ENCODE peak calls at places on chromosomes 11 and 22, in four cellular contexts. One of them, this sample, is unnamed. For H3K9me3, the result is how much of the 10 kb centered on the place peaks cover.

GRCh38 chr11:47433991-47434786 is 8.0 kb upstream of the PSMC3 start:
- DNase-seq in lower lobe of right lung: no peak
- DNase-seq in gastrocnemius medialis: no peak
- DNase-seq in aorta: no peak
- DNase-seq in this sample: no peak

GRCh38 chr11:84289381-84289906 is 1003.3 kb upstream of the CCDC90B start:
- DNase-seq in lower lobe of right lung: no peak
- DNase-seq in gastrocnemius medialis: no peak
- DNase-seq in aorta: no peak
- DNase-seq in this sample: no peak

GRCh38 chr11:93908689-93909088 is 58.3 kb upstream of the VSTM5 start:
- DNase-seq in lower lobe of right lung: no peak
- DNase-seq in gastrocnemius medialis: no peak
- DNase-seq in aorta: no peak
- DNase-seq in this sample: no peak

GRCh38 chr11:97656356-97656755 is 1266.5 kb downstream of the JRKL start:
- DNase-seq in lower lobe of right lung: no peak
- DNase-seq in gastrocnemius medialis: no peak
- DNase-seq in aorta: no peak
- DNase-seq in this sample: no peak

GRCh38 chr11:121564948-121565684 is 112.3 kb upstream of the SORL1-AS1 start:
- DNase-seq in lower lobe of right lung: no peak
- DNase-seq in gastrocnemius medialis: no peak
- DNase-seq in aorta: no peak
- DNase-seq in this sample: no peak

GRCh38 chr11:69920500-69921428 is 101.5 kb upstream of the FGF3 start:
- DNase-seq in lower lobe of right lung: peak
- DNase-seq in gastrocnemius medialis: no peak
- DNase-seq in aorta: peak
- DNase-seq in this sample: peak

GRCh38 chr11:13923716-13924650 is 38.5 kb upstream of the SPON1 start:
- DNase-seq in lower lobe of right lung: no peak
- DNase-seq in gastrocnemius medialis: no peak
- DNase-seq in aorta: no peak
- DNase-seq in this sample: no peak

GRCh38 chr11:43278302-43278956 is 33.4 kb upstream of the API5 start:
- DNase-seq in lower lobe of right lung: no peak
- DNase-seq in gastrocnemius medialis: no peak
- DNase-seq in aorta: no peak
- DNase-seq in this sample: no peak

GRCh38 chr11:1006762-1007161 is 29.8 kb downstream of the MUC6 start:
- DNase-seq in lower lobe of right lung: no peak
- DNase-seq in gastrocnemius medialis: no peak
- DNase-seq in aorta: no peak
- DNase-seq in this sample: peak

GRCh38 chr11:112459001-112459400 is 198.3 kb upstream of the PLET1 start:
- DNase-seq in lower lobe of right lung: no peak
- DNase-seq in gastrocnemius medialis: no peak
- DNase-seq in aorta: no peak
- DNase-seq in this sample: no peak

GRCh38 chr11:75429902-75430691 is 2.9 kb downstream of the KLHL35 start:
- DNase-seq in lower lobe of right lung: peak
- DNase-seq in gastrocnemius medialis: no peak
- DNase-seq in aorta: peak
- DNase-seq in this sample: no peak

GRCh38 chr11:3087821-3088800 is 30.9 kb upstream of the CARS1 start:
- DNase-seq in lower lobe of right lung: no peak
- DNase-seq in gastrocnemius medialis: no peak
- DNase-seq in aorta: peak
- DNase-seq in this sample: no peak

GRCh38 chr11:61315260-61315659 is 17.6 kb downstream of the DDB1 start:
- DNase-seq in lower lobe of right lung: no peak
- DNase-seq in gastrocnemius medialis: no peak
- DNase-seq in aorta: no peak
- DNase-seq in this sample: no peak

GRCh38 chr22:47165338-47165931 is 403.0 kb downstream of the TBC1D22A start:
- DNase-seq in lower lobe of right lung: peak
- DNase-seq in gastrocnemius medialis: no peak
- DNase-seq in aorta: no peak
- DNase-seq in this sample: peak

GRCh38 chr11:18254781-18255361 is 6.4 kb upstream of the SAA2 start:
- DNase-seq in lower lobe of right lung: no peak
- DNase-seq in gastrocnemius medialis: no peak
- DNase-seq in aorta: no peak
- DNase-seq in this sample: no peak

GRCh38 chr11:46315033-46315738 is 32.1 kb upstream of the DGKZ start:
- DNase-seq in lower lobe of right lung: no peak
- DNase-seq in gastrocnemius medialis: no peak
- DNase-seq in aorta: no peak
- DNase-seq in this sample: peak

GRCh38 chr11:113562981-113563461 is 87.8 kb upstream of the DRD2 start:
- DNase-seq in lower lobe of right lung: no peak
- DNase-seq in gastrocnemius medialis: no peak
- DNase-seq in aorta: no peak
- DNase-seq in this sample: no peak

GRCh38 chr11:24406389-24406788 is 90.5 kb upstream of the LUZP2 start:
- DNase-seq in lower lobe of right lung: no peak
- DNase-seq in gastrocnemius medialis: no peak
- DNase-seq in aorta: no peak
- DNase-seq in this sample: no peak

GRCh38 chr11:117315285-117316196 is 515 bp downstream of the BACE1 start:
- DNase-seq in lower lobe of right lung: no peak
- DNase-seq in gastrocnemius medialis: no peak
- DNase-seq in aorta: no peak
- DNase-seq in this sample: peak

GRCh38 chr11:2870460-2870859 is 15.1 kb downstream of the CDKN1C start:
- DNase-seq in lower lobe of right lung: no peak
- DNase-seq in gastrocnemius medialis: no peak
- DNase-seq in aorta: no peak
- DNase-seq in this sample: no peak

GRCh38 chr11:40241524-40242037 is 1217.9 kb downstream of the LRRC4C start:
- DNase-seq in lower lobe of right lung: no peak
- DNase-seq in gastrocnemius medialis: peak
- DNase-seq in aorta: no peak
- DNase-seq in this sample: peak

GRCh38 chr22:44664149-44664548 is 37.9 kb upstream of the PRR5 start:
- DNase-seq in lower lobe of right lung: peak
- DNase-seq in gastrocnemius medialis: peak
- DNase-seq in aorta: peak
- DNase-seq in this sample: peak

GRCh38 chr11:79227308-79227707 is 213.5 kb downstream of the TENM4 start:
- DNase-seq in lower lobe of right lung: no peak
- DNase-seq in gastrocnemius medialis: no peak
- DNase-seq in aorta: no peak
- DNase-seq in this sample: no peak

DNA sequence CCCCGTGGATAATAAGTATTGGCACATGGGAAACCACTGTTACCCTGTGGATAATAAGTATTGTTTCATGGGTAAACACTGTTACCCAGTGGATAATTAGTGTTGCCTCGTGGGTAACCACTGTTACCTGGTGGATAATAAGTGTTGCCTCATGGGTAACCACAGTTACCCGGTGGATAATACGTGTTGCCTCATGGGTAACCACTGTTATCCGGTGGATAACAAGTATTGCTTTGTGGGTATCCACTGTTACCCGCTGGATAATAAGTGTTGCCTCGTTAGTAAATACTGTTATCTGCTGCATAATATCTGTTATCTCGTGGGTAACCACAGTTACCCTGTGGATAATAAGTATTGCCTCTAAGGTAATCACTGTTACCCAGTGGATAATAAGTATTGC is 25.5 kb upstream of the NXPE4 start:
- DNase-seq in lower lobe of right lung: no peak
- DNase-seq in gastrocnemius medialis: no peak
- DNase-seq in aorta: no peak
- DNase-seq in this sample: no peak
- H3K9me3 ChIP-seq in lower lobe of right lung: under half
- H3K9me3 ChIP-seq in gastrocnemius medialis: under half
- H3K9me3 ChIP-seq in aorta: under half
- H3K9me3 ChIP-seq in this sample: under half

DNA sequence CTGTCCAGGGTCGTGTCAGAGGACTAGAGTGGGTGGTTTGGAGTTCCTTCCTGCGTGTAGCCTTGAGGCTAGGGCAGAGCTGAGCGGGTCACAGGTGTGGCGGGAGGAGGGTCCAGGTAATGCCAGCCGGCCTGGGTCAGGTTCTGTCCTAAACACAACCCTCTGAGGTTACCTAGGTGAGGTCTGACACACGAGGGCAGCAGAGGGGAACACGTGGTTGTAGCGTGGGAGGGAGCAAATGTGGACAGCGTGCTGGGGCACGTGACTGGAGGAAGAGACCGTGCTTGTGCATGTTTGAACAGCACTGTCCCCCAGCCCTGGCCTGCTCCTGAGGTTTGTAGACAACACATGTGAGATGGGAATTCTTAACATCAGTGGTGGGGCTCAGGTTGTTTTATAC is 13.1 kb downstream of the MOV10L1 start:
- DNase-seq in lower lobe of right lung: no peak
- DNase-seq in gastrocnemius medialis: no peak
- DNase-seq in aorta: peak
- DNase-seq in this sample: no peak
- H3K27ac ChIP-seq in lower lobe of right lung: no peak
- H3K27ac ChIP-seq in gastrocnemius medialis: no peak
- H3K27ac ChIP-seq in aorta: no peak
- H3K27ac ChIP-seq in this sample: no peak

GRCh38 chr22:23110922-23111527 is 30.8 kb downstream of the RSPH14 start:
- DNase-seq in lower lobe of right lung: no peak
- DNase-seq in gastrocnemius medialis: no peak
- DNase-seq in aorta: no peak
- DNase-seq in this sample: no peak
- H3K9me3 ChIP-seq in lower lobe of right lung: under half
- H3K9me3 ChIP-seq in gastrocnemius medialis: under half
- H3K9me3 ChIP-seq in aorta: under half
- H3K9me3 ChIP-seq in this sample: under half

GRCh38 chr11:119108857-119109221 is 1.7 kb downstream of the C2CD2L start:
- DNase-seq in lower lobe of right lung: no peak
- DNase-seq in gastrocnemius medialis: no peak
- DNase-seq in aorta: no peak
- DNase-seq in this sample: no peak

GRCh38 chr11:119109843-119110242 is 2.7 kb downstream of the C2CD2L start:
- DNase-seq in lower lobe of right lung: no peak
- DNase-seq in gastrocnemius medialis: no peak
- DNase-seq in aorta: no peak
- DNase-seq in this sample: no peak

GRCh38 chr11:119108151-119108856 is 1.2 kb downstream of the C2CD2L start:
- DNase-seq in lower lobe of right lung: peak
- DNase-seq in gastrocnemius medialis: no peak
- DNase-seq in aorta: peak
- DNase-seq in this sample: no peak

GRCh38 chr11:119106564-119107537 is at the start of gene C2CD2L:
- DNase-seq in lower lobe of right lung: peak
- DNase-seq in gastrocnemius medialis: peak
- DNase-seq in aorta: peak
- DNase-seq in this sample: peak

DNA sequence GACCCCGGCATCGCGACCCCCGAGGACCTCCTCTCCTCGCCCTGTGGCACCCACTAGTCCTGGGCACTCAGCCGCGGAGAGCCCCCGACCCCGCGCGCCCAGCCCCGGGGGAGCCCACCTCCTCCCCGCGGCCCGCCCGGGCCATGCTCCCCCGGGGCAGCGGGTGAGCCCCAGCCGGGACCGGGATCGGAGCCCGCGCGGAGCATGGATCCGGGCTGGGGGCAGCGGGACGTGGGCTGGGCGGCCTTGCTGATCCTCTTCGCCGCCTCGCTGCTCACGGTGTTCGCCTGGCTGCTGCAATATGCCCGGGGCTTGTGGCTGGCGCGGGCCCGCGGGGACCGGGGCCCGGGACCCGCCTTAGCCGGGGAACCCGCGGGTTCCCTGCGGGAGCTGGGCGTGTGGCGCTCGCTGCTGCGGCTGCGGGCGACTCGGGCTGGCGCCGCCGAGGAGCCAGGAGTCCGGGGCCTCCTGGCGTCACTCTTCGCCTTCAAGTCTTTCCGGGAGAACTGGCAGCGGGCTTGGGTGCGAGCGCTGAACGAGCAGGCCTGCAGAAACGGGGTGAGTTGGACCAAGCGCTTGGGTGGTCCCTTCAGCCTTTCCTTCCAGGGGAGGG is 500 bp downstream of the C2CD2L start:
- DNase-seq in lower lobe of right lung: peak
- DNase-seq in gastrocnemius medialis: no peak
- DNase-seq in aorta: no peak
- DNase-seq in this sample: no peak
- H3K27ac ChIP-seq in lower lobe of right lung: peak
- H3K27ac ChIP-seq in gastrocnemius medialis: peak
- H3K27ac ChIP-seq in aorta: peak
- H3K27ac ChIP-seq in this sample: peak

DNA sequence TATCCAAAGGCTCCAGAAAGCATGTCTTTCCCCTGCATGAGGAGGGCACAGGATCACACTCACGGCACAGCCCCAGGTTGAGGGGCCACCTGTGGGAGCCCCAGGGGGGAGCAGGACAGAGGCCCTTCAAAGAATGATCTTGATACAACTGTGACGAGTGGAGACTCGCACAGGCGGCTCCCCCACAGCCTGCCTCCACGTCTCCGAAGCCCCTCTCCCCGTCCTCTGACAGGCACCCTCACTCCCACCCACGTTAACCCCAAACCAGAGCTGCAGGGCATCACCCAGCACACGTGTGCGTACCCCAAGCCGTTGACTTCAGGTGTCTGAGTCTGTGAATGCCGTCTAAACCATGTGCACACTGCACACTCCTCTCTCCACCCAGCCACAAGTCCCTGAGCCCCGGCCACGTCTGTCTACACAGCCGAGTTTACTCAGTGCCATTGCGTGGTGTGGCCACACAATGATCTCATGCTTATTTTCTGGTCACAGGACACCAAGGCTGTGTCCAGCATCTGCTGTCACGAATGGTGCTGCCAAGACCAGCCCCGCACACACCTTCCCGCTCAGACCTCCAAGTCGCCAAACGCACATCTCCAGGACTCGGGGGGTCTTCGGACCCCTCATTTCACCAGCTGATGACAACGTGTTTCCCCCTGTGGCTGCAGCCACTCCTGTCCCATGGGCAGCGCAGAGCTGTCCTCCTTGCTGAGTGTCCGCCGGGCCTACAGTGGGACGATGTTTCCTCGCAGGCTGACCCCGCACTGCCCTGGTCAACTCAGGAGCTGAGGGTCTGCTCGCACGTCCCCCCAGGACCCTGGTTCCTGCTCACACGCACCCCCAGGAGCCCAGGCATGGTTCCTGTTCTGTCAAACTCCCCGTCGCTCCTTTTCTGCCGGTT is 251.2 kb downstream of the BRD1 start:
- DNase-seq in lower lobe of right lung: no peak
- DNase-seq in gastrocnemius medialis: no peak
- DNase-seq in aorta: peak
- DNase-seq in this sample: no peak
- H3K9me3 ChIP-seq in lower lobe of right lung: under half
- H3K9me3 ChIP-seq in gastrocnemius medialis: under half
- H3K9me3 ChIP-seq in aorta: under half
- H3K9me3 ChIP-seq in this sample: under half

This sample was measured in uterus.